ENCODE peak calls at places on chromosomes 12 and 14, in seven cellular contexts. J is neural progenitor cell, Q is heart right ventricle, A is left lung, W is cardiac muscle cell, B is H1, V is brain microvascular endothelial cell. Y is an unnamed sample.

GRCh38 chr12:52251367-52252055 is 18.5 kb downstream of the KRT7 start:
- DNase-seq in J (no peak), Q (no peak), A (no peak), W (no peak), B (no peak), V (no peak), Y (no peak)

GRCh38 chr12:105590571-105590970 is 260.1 kb downstream of the C12orf75 start:
- DNase-seq in J (no peak), Q (no peak), A (no peak), W (no peak), B (no peak), V (no peak), Y (no peak)

GRCh38 chr12:68479261-68479581 is 131.5 kb upstream of the RAP1B start:
- DNase-seq in J (no peak), Q (no peak), A (no peak), W (no peak), B (no peak), V (no peak), Y (no peak)

GRCh38 chr12:108313609-108314331 is 25.3 kb downstream of the CMKLR1 start:
- DNase-seq in J (no peak), Q (peak; percentile 51), A (peak; percentile 76), W (peak; percentile 24), B (no peak), V (no peak), Y (peak; percentile 72)

GRCh38 chr12:122852336-122853275 is 17.3 kb downstream of the HIP1R start:
- DNase-seq in J (no peak), Q (no peak), A (no peak), W (peak; percentile 65), B (no peak), V (no peak), Y (no peak)

GRCh38 chr14:73786942-73787759 is 64.5 kb upstream of the PTGR2 start:
- DNase-seq in J (peak; percentile 83), Q (peak; percentile 71), A (peak; percentile 77), W (peak; percentile 83), B (peak; percentile 81), V (no peak), Y (peak; percentile 82)

GRCh38 chr14:85529803-85530574 is at the start of gene FLRT2:
- DNase-seq in J (peak; percentile 62), Q (peak; percentile 42), A (peak; percentile 68), W (peak; percentile 29), B (peak; percentile 77), V (peak; percentile 68), Y (peak; percentile 57)

GRCh38 chr12:6914246-6914947 is at the start of gene ENO2:
- DNase-seq in J (peak; percentile 79), Q (peak; percentile 73), A (peak; percentile 84), W (peak; percentile 80), B (peak; percentile 72), V (peak; percentile 27), Y (peak; percentile 82)

GRCh38 chr14:91614187-91614586 is 104.1 kb upstream of the PPP4R3A start:
- DNase-seq in J (no peak), Q (no peak), A (no peak), W (no peak), B (no peak), V (peak; percentile 12), Y (no peak)

GRCh38 chr12:32027684-32028355 is 68.6 kb downstream of the RESF1 start:
- DNase-seq in J (no peak), Q (no peak), A (no peak), W (no peak), B (no peak), V (no peak), Y (peak; percentile 62)

GRCh38 chr14:52266179-52266578 is 1.3 kb upstream of the PTGDR start:
- DNase-seq in J (no peak), Q (peak; percentile 66), A (no peak), W (no peak), B (no peak), V (peak; percentile 80), Y (no peak)

GRCh38 chr14:68191567-68192321 is 372.2 kb downstream of the RAD51B start:
- DNase-seq in J (no peak), Q (no peak), A (no peak), W (no peak), B (no peak), V (no peak), Y (no peak)

DNA sequence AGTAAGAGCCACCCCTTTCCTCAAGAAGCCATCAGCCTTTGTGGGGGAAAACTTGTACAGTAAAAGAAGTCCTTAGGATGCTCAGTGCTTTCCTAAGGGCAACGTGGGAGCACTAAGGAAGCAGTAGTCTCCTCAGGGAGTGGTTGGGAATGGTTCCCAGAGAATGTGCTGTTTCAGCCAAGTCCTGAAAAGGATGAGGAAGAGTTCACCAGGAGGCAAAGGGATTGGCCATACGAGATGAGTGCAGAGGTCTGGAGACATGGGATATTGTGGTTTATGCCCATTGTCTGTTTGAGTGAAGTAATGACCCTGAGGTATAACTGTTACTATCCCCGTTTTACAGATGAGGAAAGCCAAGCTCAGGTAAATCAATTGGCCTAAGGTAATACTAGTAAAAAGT is 86.0 kb upstream of the ATF1 start:
- DNase-seq in J (no peak), Q (peak; percentile 25), A (no peak), W (no peak), B (no peak), V (no peak), Y (no peak)
- H3K36me3 ChIP-seq in J (peaks cover 21% of the 10 kb centered on the region), Q (peaks cover 7% of the 10 kb centered on the region), A (peaks cover 83% of the 10 kb centered on the region), W (peaks cover 51% of the 10 kb centered on the region), B (no peaks in the 10 kb centered on the region), V (peaks cover 8% of the 10 kb centered on the region), Y (peaks cover 86% of the 10 kb centered on the region)

GRCh38 chr14:49966304-49966809 is 73.5 kb downstream of the ARF6 start:
- DNase-seq in J (peak; percentile 35), Q (no peak), A (no peak), W (no peak), B (peak; percentile 54), V (no peak), Y (no peak)
- TF ChIP-seq CTCF in J (no peak), Q (no peak), A (no peak), W (no peak), B (no peak), V (no peak), Y (no peak)

DNA sequence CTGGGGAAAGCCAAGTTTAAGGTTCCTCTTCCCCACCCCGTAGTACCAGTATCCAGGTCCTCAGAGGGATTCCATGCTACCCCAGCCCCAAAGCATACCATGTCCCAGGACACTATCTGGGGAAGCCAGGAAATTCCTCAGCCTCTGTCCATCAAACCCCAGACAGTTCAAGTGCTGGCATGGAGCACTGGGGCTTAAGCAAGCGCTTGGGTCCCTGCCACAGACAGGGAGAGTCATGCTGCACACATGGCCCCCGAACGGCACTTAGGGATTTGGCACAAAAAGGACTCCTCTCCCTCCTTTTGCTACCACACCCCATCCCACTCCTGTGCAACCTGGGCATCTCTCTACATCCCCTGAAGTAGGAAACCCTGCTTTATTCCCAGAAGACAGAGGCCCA is 21.8 kb downstream of the ADCY6 start:
- DNase-seq in J (no peak), Q (peak; percentile 67), A (no peak), W (no peak), B (no peak), V (no peak), Y (no peak)
- H3K36me3 ChIP-seq in J (no peaks in the 10 kb centered on the region), Q (peaks cover 36% of the 10 kb centered on the region), A (peaks cover 56% of the 10 kb centered on the region), W (peaks cover 43% of the 10 kb centered on the region), B (peaks cover 2% of the 10 kb centered on the region), V (peaks cover 28% of the 10 kb centered on the region), Y (peaks cover 54% of the 10 kb centered on the region)

GRCh38 chr14:35384386-35385041 is 20.0 kb downstream of the NFKBIA start:
- DNase-seq in J (no peak), Q (peak; percentile 70), A (no peak), W (no peak), B (no peak), V (peak; percentile 96), Y (no peak)
- TF ChIP-seq CTCF in J (no peak), Q (peak; percentile 39), A (no peak), W (peak; percentile 13), B (no peak), V (peak; percentile 38), Y (no peak)

DNA sequence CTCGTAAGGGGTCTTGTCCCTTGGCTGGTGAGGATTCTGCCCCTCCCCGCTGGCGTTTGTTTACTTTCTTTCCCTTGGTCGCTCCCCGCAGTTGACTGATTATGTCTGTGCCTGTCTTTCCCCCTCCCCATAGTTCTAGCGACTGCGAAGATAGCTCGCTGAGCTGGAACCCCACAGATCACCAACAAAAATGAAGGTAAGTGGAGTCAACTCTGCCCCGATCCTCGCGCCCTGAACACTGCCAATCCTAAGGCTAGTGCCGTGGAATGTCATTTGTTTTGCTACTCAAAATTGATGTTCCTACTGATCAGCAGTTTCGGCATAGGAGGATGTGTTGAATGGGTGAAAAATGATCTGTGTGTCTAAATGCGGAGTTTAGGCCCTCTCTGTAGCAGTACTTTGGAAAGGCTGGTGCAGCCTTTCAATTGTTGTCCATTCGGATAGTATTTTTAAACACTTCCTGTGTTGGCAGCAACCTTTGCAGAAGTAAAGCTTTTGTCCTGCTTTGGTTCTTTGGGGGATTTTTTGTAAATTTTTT is 1.4 kb downstream of the ARID4A start:
- DNase-seq in J (peak; percentile 48), Q (no peak), A (no peak), W (peak; percentile 30), B (no peak), V (no peak), Y (no peak)
- H3K36me3 ChIP-seq in J (peaks cover 16% of the 10 kb centered on the region), Q (peaks cover 9% of the 10 kb centered on the region), A (peaks cover 25% of the 10 kb centered on the region), W (peaks cover 7% of the 10 kb centered on the region), B (peaks cover 2% of the 10 kb centered on the region), V (peaks cover 10% of the 10 kb centered on the region), Y (peaks cover 42% of the 10 kb centered on the region)

GRCh38 chr12:47079894-47080724 is at the start of gene AMIGO2:
- DNase-seq in J (peak; percentile 65), Q (peak; percentile 75), A (peak; percentile 74), W (peak; percentile 67), B (peak; percentile 72), V (peak; percentile 61), Y (peak; percentile 72)

GRCh38 chr12:47078733-47079364 is 572 bp upstream of the PCED1B start:
- DNase-seq in J (peak; percentile 34), Q (no peak), A (peak; percentile 45), W (peak; percentile 31), B (no peak), V (no peak), Y (peak; percentile 62)

GRCh38 chr12:47078086-47078395 is 1.4 kb upstream of the PCED1B start:
- DNase-seq in J (no peak), Q (no peak), A (no peak), W (no peak), B (no peak), V (no peak), Y (no peak)

GRCh38 chr12:47080725-47081502 is 1.2 kb upstream of the AMIGO2 start:
- DNase-seq in J (peak; percentile 51), Q (peak; percentile 40), A (peak; percentile 76), W (peak; percentile 10), B (no peak), V (peak; percentile 70), Y (peak; percentile 88)

DNA sequence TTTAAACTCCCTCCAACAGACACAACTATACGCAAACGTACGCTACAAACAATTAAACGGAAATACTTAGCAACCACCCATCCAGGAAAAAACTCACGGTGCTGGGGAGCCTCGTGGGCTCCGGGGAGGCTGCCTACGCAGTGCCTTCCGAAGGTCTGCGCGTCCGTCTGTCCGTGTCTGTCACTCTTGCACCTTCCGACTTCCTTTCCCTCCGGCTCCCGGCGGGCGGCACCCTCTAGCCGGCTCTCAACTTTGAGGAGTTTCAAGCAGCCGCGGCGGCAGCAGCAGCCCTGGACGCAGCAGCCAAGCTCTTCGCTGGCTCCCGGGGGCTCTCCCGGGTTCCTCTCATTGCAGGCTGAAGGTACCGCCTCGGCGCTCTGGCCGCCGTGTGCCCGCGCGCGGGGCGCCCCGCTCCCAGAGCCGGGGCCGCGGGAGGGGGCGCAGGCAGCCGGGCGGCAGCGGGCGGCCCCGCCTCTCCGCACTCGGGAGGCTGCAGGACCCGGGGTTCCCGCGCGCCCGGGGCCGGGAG is at the start of gene PCED1B:
- DNase-seq in J (peak; percentile 77), Q (peak; percentile 70), A (peak; percentile 86), W (peak; percentile 80), B (peak; percentile 67), V (peak; percentile 67), Y (peak; percentile 88)
- TF ChIP-seq CTCF in J (peak; percentile 26), Q (peak; percentile 23), A (no peak), W (peak; percentile 60), B (peak; percentile 44), V (peak; percentile 66), Y (peak; percentile 44)

Y was measured in lower lobe of right lung.